ENCODE peak calls at places on chromosomes 13 and 19, in nine cellular contexts. K is GM23248, N is SK-N-SH, G is PC-3, H is hepatocyte, U is Karpas-422, T is GM23338, Y is MM.1S, B is HCT116. Z is an unnamed sample. For H3K9me2, the result is how much of the 10 kb centered on the place peaks cover.

GRCh38 chr13:43364210-43365041 is 341.0 kb downstream of the DNAJC15 start:
- DNase-seq in K (peak), N (no peak), G (no peak), H (no peak), U (no peak), T (no peak), Y (no peak), B (no peak), Z (no peak)

GRCh38 chr13:108448891-108449290 is 179.4 kb downstream of the TNFSF13B start:
- DNase-seq in K (no peak), N (no peak), G (no peak), H (no peak), U (no peak), T (no peak), Y (no peak), B (no peak), Z (no peak)

GRCh38 chr19:57473646-57474045 is 3.7 kb downstream of the ZNF772 start:
- DNase-seq in K (peak), N (no peak), G (no peak), H (no peak), U (no peak), T (peak), Y (no peak), B (no peak), Z (no peak)

GRCh38 chr19:5293607-5294089 is 47.0 kb downstream of the PTPRS start:
- DNase-seq in K (peak), N (peak), G (peak), H (peak), U (no peak), T (peak), Y (no peak), B (no peak), Z (no peak)

GRCh38 chr13:66265446-66265845 is 964.7 kb downstream of the PCDH9 start:
- DNase-seq in K (no peak), N (no peak), G (no peak), H (no peak), U (no peak), T (no peak), Y (no peak), B (no peak), Z (no peak)

GRCh38 chr13:92842145-92842544 is 384.5 kb upstream of the GPC6 start:
- DNase-seq in K (peak), N (no peak), G (peak), H (no peak), U (no peak), T (no peak), Y (no peak), B (no peak), Z (no peak)

GRCh38 chr19:4038661-4039096 is 28.0 kb downstream of the ZBTB7A start:
- DNase-seq in K (no peak), N (no peak), G (no peak), H (no peak), U (no peak), T (no peak), Y (no peak), B (no peak), Z (no peak)

GRCh38 chr13:102395174-102395573 is 6.7 kb downstream of the FGF14 start:
- DNase-seq in K (no peak), N (peak), G (no peak), H (no peak), U (no peak), T (peak), Y (no peak), B (no peak), Z (no peak)

GRCh38 chr19:53813996-53814395 is 10.1 kb downstream of the NLRP12 start:
- DNase-seq in K (peak), N (no peak), G (peak), H (no peak), U (no peak), T (no peak), Y (no peak), B (no peak), Z (no peak)

GRCh38 chr13:46526763-46527162 is 26.2 kb upstream of the LRCH1 start:
- DNase-seq in K (no peak), N (no peak), G (no peak), H (no peak), U (no peak), T (no peak), Y (no peak), B (no peak), Z (no peak)

GRCh38 chr13:50130686-50131051 is 115.4 kb downstream of the KCNRG start:
- DNase-seq in K (peak), N (peak), G (peak), H (peak), U (no peak), T (peak), Y (peak), B (no peak), Z (peak)

GRCh38 chr13:98581971-98582702 is 5.2 kb upstream of the STK24 start:
- DNase-seq in K (peak), N (no peak), G (peak), H (peak), U (peak), T (no peak), Y (no peak), B (no peak), Z (no peak)

GRCh38 chr19:460877-461609 is at the start of gene SHC2:
- DNase-seq in K (no peak), N (peak), G (no peak), H (peak), U (no peak), T (peak), Y (no peak), B (no peak), Z (no peak)

GRCh38 chr19:5143471-5144411 is 174.8 kb downstream of the KDM4B start:
- DNase-seq in K (no peak), N (no peak), G (no peak), H (no peak), U (peak), T (no peak), Y (no peak), B (no peak), Z (peak)

GRCh38 chr19:40144947-40145748 is 46.1 kb upstream of the MAP3K10 start:
- DNase-seq in K (no peak), N (no peak), G (no peak), H (no peak), U (peak), T (peak), Y (peak), B (no peak), Z (peak)

GRCh38 chr19:46124638-46125115 is at the start of gene IGFL3:
- DNase-seq in K (peak), N (no peak), G (no peak), H (no peak), U (peak), T (no peak), Y (no peak), B (no peak), Z (no peak)

GRCh38 chr19:18895828-18896341 is at the start of gene CERS1:
- DNase-seq in K (peak), N (peak), G (no peak), H (peak), U (no peak), T (peak), Y (no peak), B (no peak), Z (no peak)

GRCh38 chr13:108193806-108194205 is 21.5 kb downstream of the LIG4 start:
- DNase-seq in K (no peak), N (no peak), G (peak), H (no peak), U (no peak), T (no peak), Y (no peak), B (no peak), Z (no peak)

GRCh38 chr19:51699170-51699569 is 6.0 kb downstream of the SPACA6 start:
- DNase-seq in K (no peak), N (peak), G (no peak), H (no peak), U (no peak), T (no peak), Y (no peak), B (no peak), Z (no peak)

GRCh38 chr19:27964165-27964564 is 1248.8 kb downstream of the UQCRFS1 start:
- DNase-seq in K (peak), N (no peak), G (no peak), H (no peak), U (no peak), T (no peak), Y (no peak), B (no peak), Z (no peak)

GRCh38 chr13:81986308-81986707 is 1645.4 kb upstream of the SPRY2 start:
- DNase-seq in K (no peak), N (no peak), G (peak), H (no peak), U (no peak), T (peak), Y (no peak), B (no peak), Z (no peak)

GRCh38 chr13:101516262-101516661 is 63.8 kb downstream of the ITGBL1 start:
- DNase-seq in K (peak), N (no peak), G (no peak), H (no peak), U (no peak), T (no peak), Y (no peak), B (no peak), Z (no peak)

GRCh38 chr19:12834976-12835757 is 788 bp upstream of the RTBDN start:
- DNase-seq in K (peak), N (peak), G (peak), H (peak), U (peak), T (peak), Y (no peak), B (peak), Z (peak)
- H3K9me2 ChIP-seq in K (under half), N (under half), G (under half), H (under half), U (under half), T (under half), Y (under half), B (under half), Z (under half)

GRCh38 chr13:58495668-58496067 is 864.1 kb downstream of the PCDH17 start:
- DNase-seq in K (no peak), N (no peak), G (no peak), H (no peak), U (no peak), T (no peak), Y (no peak), B (no peak), Z (no peak)
- H3K9me2 ChIP-seq in K (under half), N (under half), G (under half), H (under half), U (under half), T (under half), Y (under half), B (under half), Z (under half)

DNA sequence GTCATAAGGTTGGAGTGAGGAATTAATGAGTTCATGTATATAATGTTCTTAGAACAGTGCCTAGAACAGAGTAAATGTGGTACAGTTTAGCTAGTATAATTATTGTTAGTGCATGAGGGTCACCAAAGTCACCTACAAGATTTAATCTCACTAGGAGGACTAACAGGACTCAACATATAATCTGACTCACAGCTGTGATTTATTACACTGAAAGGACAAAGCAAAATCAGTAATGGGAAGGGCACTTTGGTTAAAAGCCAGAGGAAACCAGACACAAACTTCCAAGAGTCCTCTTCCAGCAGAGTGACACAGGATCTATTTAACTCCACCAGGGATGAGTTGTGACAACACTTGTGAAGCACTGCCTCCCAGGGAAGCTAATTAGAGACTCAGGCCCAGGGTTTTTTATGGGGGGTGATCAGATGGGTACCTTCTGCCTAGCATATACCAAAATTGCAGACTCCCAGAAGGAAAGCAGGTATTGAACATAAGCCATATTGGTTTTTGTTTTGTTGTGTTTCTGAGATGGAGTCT is 341.2 kb upstream of the DACH1 start:
- DNase-seq in K (no peak), N (peak), G (peak), H (no peak), U (no peak), T (no peak), Y (no peak), B (no peak), Z (no peak)
- H3K9me2 ChIP-seq in K (under half), N (under half), G (under half), H (under half), U (under half), T (under half), Y (under half), B (under half), Z (under half)

GRCh38 chr13:23842406-23842805 is 46.8 kb downstream of the MIPEP start:
- DNase-seq in K (no peak), N (no peak), G (no peak), H (no peak), U (no peak), T (no peak), Y (no peak), B (no peak), Z (no peak)
- H3K9me2 ChIP-seq in K (under half), N (under half), G (under half), H (under half), U (under half), T (under half), Y (under half), B (under half), Z (under half)

GRCh38 chr13:110409581-110409992 is 102.5 kb downstream of the COL4A2 start:
- DNase-seq in K (no peak), N (no peak), G (peak), H (no peak), U (no peak), T (no peak), Y (no peak), B (no peak), Z (no peak)
- H3K9me2 ChIP-seq in K (under half), N (under half), G (under half), H (under half), U (under half), T (under half), Y (under half), B (under half), Z (under half)

DNA sequence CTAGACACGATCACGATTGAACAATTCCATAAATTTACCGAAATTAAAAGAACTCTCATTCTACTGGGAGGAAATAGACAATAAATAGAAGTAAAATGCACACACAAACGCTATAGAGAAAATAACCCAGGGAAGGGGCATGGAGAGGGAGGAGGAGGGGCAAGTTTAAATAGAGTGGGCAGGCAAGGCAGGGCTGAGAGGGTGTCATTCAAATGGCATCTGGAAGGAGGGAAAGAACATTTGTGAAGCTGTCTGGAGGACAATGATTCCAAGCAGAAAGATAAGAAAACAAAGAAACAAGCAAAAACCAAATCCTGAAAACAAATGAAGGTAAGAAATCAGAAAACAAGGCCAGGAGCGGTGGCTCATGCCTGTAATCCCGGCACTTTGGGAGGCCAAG is 45.6 kb upstream of the GTF2F2 start:
- DNase-seq in K (no peak), N (no peak), G (no peak), H (no peak), U (no peak), T (no peak), Y (no peak), B (no peak), Z (no peak)
- H3K9me2 ChIP-seq in K (under half), N (under half), G (under half), H (under half), U (under half), T (under half), Y (under half), B (under half), Z (under half)